ENCODE peak calls at places on chromosomes 12 and 14, in five cellular contexts. F, O, L, I and W are unnamed samples.
A peak's percentile ranks its signal among the peaks of the same experiment; 100 is the strongest.

GRCh38 chr14:95121911-95122696 is 35.2 kb downstream of the DICER1 start:
- DNase-seq in O (no peak), I (no peak), F (no peak), L (peak; percentile 28), W (no peak)

GRCh38 chr14:104724981-104725771 is 1.1 kb downstream of the ADSS1 start:
- DNase-seq in O (no peak), L (peak; percentile 32), I (peak; percentile 49), F (peak; percentile 47), W (no peak)

GRCh38 chr14:21300892-21301291 is 21.0 kb downstream of the RPGRIP1 start:
- DNase-seq in I (no peak), L (no peak), F (no peak), O (no peak), W (no peak)

GRCh38 chr12:5013206-5013830 is 30.4 kb upstream of the KCNA5 start:
- DNase-seq in I (no peak), L (no peak), F (no peak), O (no peak), W (no peak)

GRCh38 chr12:31339831-31340622 is 14.1 kb upstream of the SINHCAF start:
- DNase-seq in L (peak; percentile 56), F (no peak), I (no peak), O (no peak), W (no peak)

GRCh38 chr12:88810806-88811205 is 230.5 kb upstream of the KITLG start:
- DNase-seq in F (no peak), L (no peak), I (peak; percentile 2), O (no peak), W (no peak)

GRCh38 chr12:111412007-111412829 is 6.5 kb downstream of the SH2B3 start:
- DNase-seq in L (no peak), O (no peak), F (no peak), I (no peak), W (no peak)

GRCh38 chr14:77026166-77026929 is 2.2 kb downstream of the IRF2BPL start:
- DNase-seq in L (peak; percentile 37), O (no peak), I (peak; percentile 59), F (peak; percentile 68), W (no peak)

GRCh38 chr12:104873374-104873773 is 84.7 kb downstream of the SLC41A2 start:
- DNase-seq in L (peak; percentile 15), F (peak; percentile 48), I (peak; percentile 71), O (no peak), W (no peak)

GRCh38 chr12:53481108-53481442 is 18.2 kb downstream of the MAP3K12 start:
- DNase-seq in F (no peak), O (no peak), I (no peak), L (no peak), W (no peak)

GRCh38 chr12:132847363-132848356 is 19.0 kb upstream of the GOLGA3 start:
- DNase-seq in O (no peak), F (no peak), I (no peak), L (no peak), W (no peak)

GRCh38 chr12:93198086-93198485 is 179.6 kb upstream of the NUDT4 start:
- DNase-seq in I (peak; percentile 59), O (no peak), F (peak; percentile 85), L (peak; percentile 66), W (peak; percentile 91)

GRCh38 chr12:108594-108993 is 42.0 kb downstream of the IQSEC3 start:
- DNase-seq in I (no peak), O (no peak), L (no peak), F (no peak), W (no peak)

GRCh38 chr14:103444837-103445524 is 59.8 kb downstream of the MARK3 start:
- DNase-seq in L (no peak), I (peak; percentile 65), F (peak; percentile 36), O (no peak), W (no peak)

GRCh38 chr12:27024291-27024690 is 1.9 kb downstream of the MED21 start:
- DNase-seq in I (peak; percentile 41), L (no peak), O (no peak), F (peak; percentile 37), W (no peak)

GRCh38 chr14:79605863-79606262 is 605.4 kb downstream of the DIO2 start:
- DNase-seq in F (no peak), I (no peak), L (no peak), O (no peak), W (no peak)

GRCh38 chr12:105882404-105882803 is 256.4 kb downstream of the NUAK1 start:
- DNase-seq in I (peak; percentile 55), O (no peak), F (peak; percentile 14), L (no peak), W (no peak)

GRCh38 chr12:129911437-129912049 is 7.7 kb upstream of the TMEM132D start:
- DNase-seq in F (peak; percentile 27), O (no peak), L (peak; percentile 40), I (peak; percentile 14), W (peak; percentile 14)

GRCh38 chr12:92879698-92880322 is 49.3 kb downstream of the EEA1 start:
- DNase-seq in O (no peak), I (peak; percentile 18), L (no peak), F (no peak), W (no peak)

GRCh38 chr14:103735815-103736545 is 20.4 kb downstream of the ZFYVE21 start:
- DNase-seq in L (peak; percentile 19), I (no peak), O (no peak), F (no peak), W (no peak)

GRCh38 chr14:90454041-90455000 is 57.5 kb downstream of the CALM1 start:
- DNase-seq in F (peak; percentile 77), L (peak; percentile 22), I (peak; percentile 81), O (peak; percentile 45), W (peak; percentile 49)

GRCh38 chr12:62922539-62922938 is 12.4 kb downstream of the PPM1H start:
- DNase-seq in I (no peak), O (no peak), L (peak; percentile 84), F (no peak), W (no peak)

GRCh38 chr12:107399061-107399460 is 286.5 kb upstream of the PWP1 start:
- DNase-seq in O (no peak), F (peak; percentile 17), I (no peak), L (no peak), W (no peak)

GRCh38 chr12:113310489-113310888 is 24.4 kb downstream of the SLC8B1 start:
- DNase-seq in L (peak; percentile 51), I (peak; percentile 44), F (no peak), O (no peak), W (no peak)

GRCh38 chr12:123041042-123041531 is 60.6 kb downstream of the ARL6IP4 start:
- DNase-seq in L (no peak), I (no peak), F (no peak), O (no peak), W (no peak)

GRCh38 chr12:123045678-123046077 is 65.2 kb downstream of the ARL6IP4 start:
- DNase-seq in F (no peak), I (no peak), L (no peak), O (no peak), W (no peak)

GRCh38 chr12:123041811-123042655 is 61.6 kb downstream of the ARL6IP4 start:
- DNase-seq in F (no peak), O (peak; percentile 90), I (peak; percentile 48), L (no peak), W (no peak)

GRCh38 chr12:123044351-123044750 is 63.9 kb downstream of the ARL6IP4 start:
- DNase-seq in I (no peak), L (no peak), O (no peak), F (no peak), W (no peak)

GRCh38 chr12:123043536-123044001 is 63.1 kb downstream of the ARL6IP4 start:
- DNase-seq in O (peak; percentile 96), I (peak; percentile 93), F (peak; percentile 94), L (peak; percentile 92), W (peak; percentile 83)
- TF ChIP-seq CTCF in O (peak; percentile 85), I (peak; percentile 82), F (peak; percentile 79), L (peak; percentile 94), W (peak; percentile 85)

GRCh38 chr12:118033902-118034301 is 17.4 kb downstream of the RFC5 start:
- DNase-seq in O (no peak), I (no peak), L (peak; percentile 35), F (peak; percentile 18), W (no peak)

GRCh38 chr12:118035194-118036041 is 18.9 kb downstream of the RFC5 start:
- DNase-seq in I (peak; percentile 30), L (peak; percentile 50), F (peak; percentile 22), O (no peak), W (no peak)

GRCh38 chr12:118036672-118037411 is 20.3 kb downstream of the RFC5 start:
- DNase-seq in O (no peak), L (no peak), F (no peak), I (no peak), W (no peak)

GRCh38 chr12:118033331-118033730 is 16.8 kb downstream of the RFC5 start:
- DNase-seq in O (no peak), L (peak; percentile 58), F (peak; percentile 43), I (peak; percentile 26), W (no peak)

GRCh38 chr12:118034429-118035193 is 18.1 kb downstream of the RFC5 start:
- DNase-seq in L (peak; percentile 75), O (peak; percentile 37), I (peak; percentile 60), F (peak; percentile 59), W (no peak)
- H3K4me3 ChIP-seq in L (no peak overlapping the region), O (no peak overlapping the region), I (no peak overlapping the region), F (no peak overlapping the region), W (no peak overlapping the region)

DNA sequence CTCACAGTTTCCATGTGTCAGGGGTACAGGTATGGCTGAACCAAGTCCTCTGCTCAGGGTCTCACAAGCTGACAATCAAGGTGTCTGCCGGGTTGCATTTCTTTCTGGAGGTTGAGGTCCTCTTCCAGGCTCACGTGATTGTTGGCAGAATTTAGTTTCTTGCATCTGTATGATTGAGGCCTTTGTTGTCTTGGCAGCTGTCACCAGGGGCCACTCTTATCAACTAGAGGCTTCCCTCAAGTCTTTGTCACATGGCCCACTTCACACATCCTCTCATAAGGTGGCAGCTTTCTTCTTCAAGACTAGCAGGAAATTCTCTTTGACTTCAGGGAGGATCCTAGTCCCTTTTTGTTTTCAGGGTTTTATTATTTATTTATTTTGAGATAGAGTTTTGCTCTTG is 46.0 kb upstream of the FOS start:
- DNase-seq in O (no peak), I (no peak), L (no peak), F (no peak), W (no peak)
- TF ChIP-seq CTCF in O (no peak), I (no peak), L (no peak), F (no peak), W (no peak)

GRCh38 chr14:75431011-75431410 is 3.2 kb downstream of the JDP2 start:
- DNase-seq in O (no peak), F (no peak), I (no peak), L (no peak), W (no peak)

GRCh38 chr14:75428230-75429104 is 645 bp downstream of the JDP2 start:
- DNase-seq in O (no peak), F (peak; percentile 29), L (no peak), I (peak; percentile 29), W (no peak)

GRCh38 chr14:75430106-75430505 is 2.3 kb downstream of the JDP2 start:
- DNase-seq in F (peak; percentile 37), I (peak; percentile 73), O (no peak), L (no peak), W (no peak)

GRCh38 chr14:75430526-75430925 is 2.7 kb downstream of the JDP2 start:
- DNase-seq in F (no peak), O (no peak), L (no peak), I (peak; percentile 61), W (no peak)

GRCh38 chr14:75429562-75429961 is 1.7 kb downstream of the JDP2 start:
- DNase-seq in I (no peak), F (no peak), L (no peak), O (no peak), W (no peak)
- H3K4me3 ChIP-seq in I (peak overlapping the region; percentile 75), F (no peak overlapping the region), L (no peak overlapping the region), O (peak overlapping the region; percentile 79), W (no peak overlapping the region)